ENCODE peak calls at places on chromosomes 1 and 21, in seven cellular contexts. X is SW480; L is amygdala; M is DMS79 treated with DMSO at 0.1 percent for 48 hours; T is naive thymus-derived CD8-positive, alpha-beta T cell; B is NCI-H1092; N is left ventricle myocardium superior. Z is an unnamed sample.
A peak's percentile ranks its signal among the peaks of the same experiment; 100 is the strongest.

GRCh38 chr1:80801691-80802090 is 999.0 kb upstream of the ADGRL2 start:
- DNase-seq in X (no peak), L (no peak), M (no peak), T (no peak), B (no peak), N (no peak), Z (no peak)

GRCh38 chr1:40477680-40478057 is 579 bp downstream of the ZFP69 start:
- DNase-seq in X (no peak), L (no peak), M (peak; percentile 35), T (peak; percentile 10), B (peak; percentile 33), N (no peak), Z (peak; percentile 36)

GRCh38 chr1:12438349-12438924 is 179.6 kb downstream of the DHRS3 start:
- DNase-seq in X (no peak), L (no peak), M (no peak), T (peak; percentile 75), B (no peak), N (no peak), Z (no peak)

GRCh38 chr21:39088831-39089380 is 94.3 kb downstream of the PSMG1 start:
- DNase-seq in X (peak; percentile 36), L (no peak), M (no peak), T (no peak), B (no peak), N (peak; percentile 55), Z (no peak)

GRCh38 chr1:100277866-100278265 is 11.8 kb downstream of the RTCA start:
- DNase-seq in X (peak; percentile 6), L (no peak), M (no peak), T (peak; percentile 30), B (no peak), N (no peak), Z (peak; percentile 22)

GRCh38 chr1:40711465-40712404 is 20.2 kb downstream of the NFYC start:
- DNase-seq in X (peak; percentile 8), L (no peak), M (peak; percentile 94), T (no peak), B (no peak), N (no peak), Z (peak; percentile 28)

GRCh38 chr21:15764878-15765277 is 35.1 kb downstream of the USP25 start:
- DNase-seq in X (no peak), L (no peak), M (no peak), T (no peak), B (no peak), N (no peak), Z (no peak)

GRCh38 chr1:94165843-94166242 is 44.9 kb upstream of the ABCA4 start:
- DNase-seq in X (no peak), L (no peak), M (no peak), T (no peak), B (no peak), N (no peak), Z (no peak)

GRCh38 chr1:54998677-54999076 is at the start of gene BSND:
- DNase-seq in X (no peak), L (no peak), M (no peak), T (no peak), B (no peak), N (no peak), Z (no peak)

GRCh38 chr1:224684920-224685547 is 68.9 kb downstream of the CNIH3 start:
- DNase-seq in X (peak; percentile 82), L (no peak), M (no peak), T (no peak), B (no peak), N (no peak), Z (no peak)

GRCh38 chr1:167501513-167502191 is 16.7 kb downstream of the CD247 start:
- DNase-seq in X (no peak), L (no peak), M (no peak), T (no peak), B (no peak), N (no peak), Z (no peak)

GRCh38 chr1:183270541-183271141 is 84.6 kb downstream of the LAMC2 start:
- DNase-seq in X (peak; percentile 13), L (no peak), M (no peak), T (no peak), B (no peak), N (peak; percentile 57), Z (no peak)

GRCh38 chr1:151993734-151994496 is at the start of gene S100A10:
- DNase-seq in X (peak; percentile 96), L (no peak), M (peak; percentile 29), T (peak; percentile 85), B (no peak), N (peak; percentile 91), Z (peak; percentile 91)

GRCh38 chr1:59699227-59699847 is 115.4 kb upstream of the HOOK1 start:
- DNase-seq in X (peak; percentile 61), L (no peak), M (peak; percentile 40), T (peak; percentile 62), B (peak; percentile 11), N (no peak), Z (peak; percentile 31)

GRCh38 chr1:206631085-206631509 is 4.2 kb upstream of the DYRK3 start:
- DNase-seq in X (peak; percentile 82), L (no peak), M (peak; percentile 40), T (no peak), B (peak; percentile 90), N (peak; percentile 53), Z (peak; percentile 67)

GRCh38 chr1:175788586-175789252 is 45.3 kb upstream of the TNR start:
- DNase-seq in X (no peak), L (no peak), M (no peak), T (no peak), B (no peak), N (no peak), Z (no peak)

GRCh38 chr21:45404726-45405270 is at the start of gene COL18A1:
- DNase-seq in X (peak; percentile 52), L (no peak), M (peak; percentile 34), T (no peak), B (no peak), N (peak; percentile 85), Z (peak; percentile 55)

GRCh38 chr21:41139951-41140350 is 28.0 kb upstream of the BACE2 start:
- DNase-seq in X (no peak), L (no peak), M (no peak), T (no peak), B (no peak), N (no peak), Z (no peak)

GRCh38 chr21:33339135-33339534 is 14.4 kb downstream of the IFNAR1 start:
- DNase-seq in X (no peak), L (no peak), M (no peak), T (no peak), B (no peak), N (no peak), Z (no peak)

GRCh38 chr1:245987222-245987545 is 519.9 kb downstream of the SMYD3 start:
- DNase-seq in X (no peak), L (no peak), M (no peak), T (no peak), B (no peak), N (no peak), Z (no peak)

GRCh38 chr1:220528679-220529529 is 968 bp downstream of the MARK1 start:
- DNase-seq in X (no peak), L (peak; percentile 9), M (peak; percentile 82), T (peak; percentile 1), B (peak; percentile 57), N (no peak), Z (peak; percentile 6)

GRCh38 chr1:170734412-170735175 is 70.7 kb downstream of the PRRX1 start:
- DNase-seq in X (no peak), L (no peak), M (no peak), T (no peak), B (no peak), N (no peak), Z (no peak)

GRCh38 chr1:188170935-188171334 is 1342.2 kb downstream of the PLA2G4A start:
- DNase-seq in X (no peak), L (no peak), M (no peak), T (no peak), B (peak; percentile 9), N (no peak), Z (no peak)

GRCh38 chr1:157505481-157506272 is 46.6 kb downstream of the FCRL5 start:
- DNase-seq in X (peak; percentile 51), L (peak; percentile 28), M (no peak), T (peak; percentile 6), B (no peak), N (peak; percentile 44), Z (peak; percentile 71)

GRCh38 chr1:47664356-47664755 is 226.5 kb downstream of the FOXD2 start:
- DNase-seq in X (no peak), L (no peak), M (no peak), T (no peak), B (no peak), N (no peak), Z (no peak)

GRCh38 chr21:26469789-26470188 is 103.3 kb downstream of the CYYR1 start:
- DNase-seq in X (no peak), L (no peak), M (no peak), T (no peak), B (no peak), N (no peak), Z (no peak)

GRCh38 chr21:25756190-25756932 is 21.6 kb downstream of the GABPA start:
- DNase-seq in X (no peak), L (no peak), M (no peak), T (no peak), B (no peak), N (no peak), Z (no peak)

GRCh38 chr21:31772674-31773555 is 41.0 kb upstream of the SCAF4 start:
- DNase-seq in X (no peak), L (no peak), M (no peak), T (no peak), B (no peak), N (no peak), Z (no peak)

GRCh38 chr1:36306902-36307456 is 811 bp downstream of the SH3D21 start:
- DNase-seq in X (peak; percentile 90), L (peak; percentile 84), M (peak; percentile 92), T (peak; percentile 95), B (peak; percentile 93), N (peak; percentile 96), Z (peak; percentile 97)

GRCh38 chr1:153985341-153985912 is 712 bp downstream of the RAB13 start:
- DNase-seq in X (no peak), L (no peak), M (no peak), T (no peak), B (no peak), N (peak; percentile 49), Z (no peak)

GRCh38 chr1:94796269-94796668 is 23.9 kb upstream of the SLC44A3 start:
- DNase-seq in X (no peak), L (no peak), M (no peak), T (no peak), B (no peak), N (no peak), Z (no peak)

GRCh38 chr1:15951341-15952153 is 24.4 kb downstream of the ZBTB17 start:
- DNase-seq in X (no peak), L (no peak), M (no peak), T (no peak), B (no peak), N (no peak), Z (no peak)

Z was measured in Calu3.